ENCODE peak calls at places on chromosomes 4 and X, in nine cellular contexts. One of them, this sample, is unnamed.
A peak's percentile ranks its signal among the peaks of the same experiment; 100 is the strongest.

GRCh38 chr4:119053245-119053644 is 82.4 kb upstream of the MYOZ2 start:
- DNase-seq in CD8-positive, alpha-beta memory T cell: no peak
- DNase-seq in amniotic stem cell: no peak
- DNase-seq in stimulated activated CD8-positive, alpha-beta memory T cell treated with anti-CD3 and anti-CD28 coated beads, Interleukin-4, amount 100 ng/mL, for 48 hours: no peak
- DNase-seq in GM04503: no peak
- DNase-seq in A549: no peak
- DNase-seq in adipocyte: no peak
- DNase-seq in astrocyte of the cerebellum: no peak
- DNase-seq in right lobe of liver: no peak
- DNase-seq in this sample: no peak

GRCh38 chr4:106565727-106566126 is 197.1 kb upstream of the GIMD1 start:
- DNase-seq in astrocyte of the cerebellum: no peak
- DNase-seq in stimulated activated CD8-positive, alpha-beta memory T cell treated with anti-CD3 and anti-CD28 coated beads, Interleukin-4, amount 100 ng/mL, for 48 hours: no peak
- DNase-seq in A549: no peak
- DNase-seq in CD8-positive, alpha-beta memory T cell: no peak
- DNase-seq in GM04503: no peak
- DNase-seq in adipocyte: no peak
- DNase-seq in amniotic stem cell: no peak
- DNase-seq in right lobe of liver: no peak
- DNase-seq in this sample: no peak

GRCh38 chrX:5991393-5991792 is 237.3 kb downstream of the NLGN4X start:
- DNase-seq in GM04503: no peak
- DNase-seq in stimulated activated CD8-positive, alpha-beta memory T cell treated with anti-CD3 and anti-CD28 coated beads, Interleukin-4, amount 100 ng/mL, for 48 hours: no peak
- DNase-seq in amniotic stem cell: no peak
- DNase-seq in astrocyte of the cerebellum: no peak
- DNase-seq in right lobe of liver: no peak
- DNase-seq in CD8-positive, alpha-beta memory T cell: no peak
- DNase-seq in adipocyte: no peak
- DNase-seq in A549: no peak
- DNase-seq in this sample: no peak

GRCh38 chrX:69153060-69153730 is 12.1 kb downstream of the PJA1 start:
- DNase-seq in A549: no peak
- DNase-seq in adipocyte: no peak
- DNase-seq in right lobe of liver: no peak
- DNase-seq in stimulated activated CD8-positive, alpha-beta memory T cell treated with anti-CD3 and anti-CD28 coated beads, Interleukin-4, amount 100 ng/mL, for 48 hours: no peak
- DNase-seq in GM04503: no peak
- DNase-seq in astrocyte of the cerebellum: no peak
- DNase-seq in CD8-positive, alpha-beta memory T cell: no peak
- DNase-seq in amniotic stem cell: no peak
- DNase-seq in this sample: no peak

GRCh38 chr4:52545099-52546069 is 113.7 kb downstream of the USP46 start:
- DNase-seq in astrocyte of the cerebellum: peak; percentile 34
- DNase-seq in stimulated activated CD8-positive, alpha-beta memory T cell treated with anti-CD3 and anti-CD28 coated beads, Interleukin-4, amount 100 ng/mL, for 48 hours: peak; percentile 78
- DNase-seq in CD8-positive, alpha-beta memory T cell: peak; percentile 68
- DNase-seq in adipocyte: peak; percentile 85
- DNase-seq in GM04503: peak; percentile 18
- DNase-seq in amniotic stem cell: peak; percentile 26
- DNase-seq in right lobe of liver: peak; percentile 71
- DNase-seq in A549: peak; percentile 48
- DNase-seq in this sample: no peak

GRCh38 chrX:67544871-67545771 is 1.3 kb downstream of the AR start:
- DNase-seq in A549: peak; percentile 24
- DNase-seq in astrocyte of the cerebellum: no peak
- DNase-seq in CD8-positive, alpha-beta memory T cell: no peak
- DNase-seq in adipocyte: peak; percentile 44
- DNase-seq in amniotic stem cell: no peak
- DNase-seq in stimulated activated CD8-positive, alpha-beta memory T cell treated with anti-CD3 and anti-CD28 coated beads, Interleukin-4, amount 100 ng/mL, for 48 hours: no peak
- DNase-seq in right lobe of liver: peak; percentile 38
- DNase-seq in GM04503: no peak
- DNase-seq in this sample: no peak

GRCh38 chrX:47797084-47797483 is 39.6 kb upstream of the ZNF81 start:
- DNase-seq in amniotic stem cell: no peak
- DNase-seq in adipocyte: no peak
- DNase-seq in right lobe of liver: no peak
- DNase-seq in A549: no peak
- DNase-seq in CD8-positive, alpha-beta memory T cell: no peak
- DNase-seq in stimulated activated CD8-positive, alpha-beta memory T cell treated with anti-CD3 and anti-CD28 coated beads, Interleukin-4, amount 100 ng/mL, for 48 hours: no peak
- DNase-seq in GM04503: no peak
- DNase-seq in astrocyte of the cerebellum: no peak
- DNase-seq in this sample: no peak

GRCh38 chrX:15856580-15856979 is 2.0 kb upstream of the AP1S2 start:
- DNase-seq in adipocyte: no peak
- DNase-seq in right lobe of liver: no peak
- DNase-seq in amniotic stem cell: no peak
- DNase-seq in astrocyte of the cerebellum: no peak
- DNase-seq in A549: no peak
- DNase-seq in CD8-positive, alpha-beta memory T cell: no peak
- DNase-seq in GM04503: no peak
- DNase-seq in stimulated activated CD8-positive, alpha-beta memory T cell treated with anti-CD3 and anti-CD28 coated beads, Interleukin-4, amount 100 ng/mL, for 48 hours: no peak
- DNase-seq in this sample: no peak

GRCh38 chrX:87337267-87337666 is 180.3 kb upstream of the KLHL4 start:
- DNase-seq in adipocyte: no peak
- DNase-seq in amniotic stem cell: no peak
- DNase-seq in right lobe of liver: no peak
- DNase-seq in GM04503: no peak
- DNase-seq in CD8-positive, alpha-beta memory T cell: no peak
- DNase-seq in astrocyte of the cerebellum: no peak
- DNase-seq in stimulated activated CD8-positive, alpha-beta memory T cell treated with anti-CD3 and anti-CD28 coated beads, Interleukin-4, amount 100 ng/mL, for 48 hours: no peak
- DNase-seq in A549: no peak
- DNase-seq in this sample: no peak

GRCh38 chr4:53744446-53745160 is 153.3 kb upstream of the LNX1 start:
- DNase-seq in astrocyte of the cerebellum: no peak
- DNase-seq in A549: no peak
- DNase-seq in GM04503: no peak
- DNase-seq in stimulated activated CD8-positive, alpha-beta memory T cell treated with anti-CD3 and anti-CD28 coated beads, Interleukin-4, amount 100 ng/mL, for 48 hours: no peak
- DNase-seq in right lobe of liver: peak; percentile 21
- DNase-seq in CD8-positive, alpha-beta memory T cell: no peak
- DNase-seq in adipocyte: no peak
- DNase-seq in amniotic stem cell: no peak
- DNase-seq in this sample: no peak

GRCh38 chr4:83603130-83603529 is 67.2 kb downstream of the GPAT3 start:
- DNase-seq in amniotic stem cell: no peak
- DNase-seq in astrocyte of the cerebellum: no peak
- DNase-seq in adipocyte: peak; percentile 27
- DNase-seq in CD8-positive, alpha-beta memory T cell: no peak
- DNase-seq in stimulated activated CD8-positive, alpha-beta memory T cell treated with anti-CD3 and anti-CD28 coated beads, Interleukin-4, amount 100 ng/mL, for 48 hours: no peak
- DNase-seq in GM04503: no peak
- DNase-seq in A549: no peak
- DNase-seq in right lobe of liver: no peak
- DNase-seq in this sample: no peak

GRCh38 chr4:56261027-56261426 is 126.3 kb downstream of the AASDH start:
- DNase-seq in right lobe of liver: no peak
- DNase-seq in stimulated activated CD8-positive, alpha-beta memory T cell treated with anti-CD3 and anti-CD28 coated beads, Interleukin-4, amount 100 ng/mL, for 48 hours: peak; percentile 62
- DNase-seq in adipocyte: no peak
- DNase-seq in GM04503: no peak
- DNase-seq in A549: no peak
- DNase-seq in astrocyte of the cerebellum: no peak
- DNase-seq in amniotic stem cell: no peak
- DNase-seq in CD8-positive, alpha-beta memory T cell: no peak
- DNase-seq in this sample: no peak

GRCh38 chr4:185479507-185479971 is 8.0 kb upstream of the CCDC110 start:
- DNase-seq in amniotic stem cell: no peak
- DNase-seq in adipocyte: no peak
- DNase-seq in CD8-positive, alpha-beta memory T cell: no peak
- DNase-seq in stimulated activated CD8-positive, alpha-beta memory T cell treated with anti-CD3 and anti-CD28 coated beads, Interleukin-4, amount 100 ng/mL, for 48 hours: no peak
- DNase-seq in astrocyte of the cerebellum: no peak
- DNase-seq in A549: no peak
- DNase-seq in right lobe of liver: no peak
- DNase-seq in GM04503: no peak
- DNase-seq in this sample: no peak

GRCh38 chrX:109655802-109656201 is 30.8 kb upstream of the KCNE5 start:
- DNase-seq in adipocyte: no peak
- DNase-seq in stimulated activated CD8-positive, alpha-beta memory T cell treated with anti-CD3 and anti-CD28 coated beads, Interleukin-4, amount 100 ng/mL, for 48 hours: no peak
- DNase-seq in A549: no peak
- DNase-seq in GM04503: no peak
- DNase-seq in astrocyte of the cerebellum: no peak
- DNase-seq in CD8-positive, alpha-beta memory T cell: no peak
- DNase-seq in right lobe of liver: no peak
- DNase-seq in amniotic stem cell: no peak
- DNase-seq in this sample: no peak

GRCh38 chr4:97828646-97829045 is 314.6 kb downstream of the STPG2 start:
- DNase-seq in A549: no peak
- DNase-seq in stimulated activated CD8-positive, alpha-beta memory T cell treated with anti-CD3 and anti-CD28 coated beads, Interleukin-4, amount 100 ng/mL, for 48 hours: no peak
- DNase-seq in astrocyte of the cerebellum: no peak
- DNase-seq in amniotic stem cell: no peak
- DNase-seq in GM04503: no peak
- DNase-seq in adipocyte: no peak
- DNase-seq in CD8-positive, alpha-beta memory T cell: no peak
- DNase-seq in right lobe of liver: no peak
- DNase-seq in this sample: no peak

GRCh38 chr4:7301126-7301785 is 108.9 kb downstream of the SORCS2 start:
- DNase-seq in CD8-positive, alpha-beta memory T cell: no peak
- DNase-seq in right lobe of liver: no peak
- DNase-seq in A549: no peak
- DNase-seq in adipocyte: no peak
- DNase-seq in amniotic stem cell: no peak
- DNase-seq in astrocyte of the cerebellum: no peak
- DNase-seq in stimulated activated CD8-positive, alpha-beta memory T cell treated with anti-CD3 and anti-CD28 coated beads, Interleukin-4, amount 100 ng/mL, for 48 hours: no peak
- DNase-seq in GM04503: no peak
- DNase-seq in this sample: no peak

GRCh38 chr4:73606465-73606974 is 13.7 kb downstream of the RASSF6 start:
- DNase-seq in GM04503: no peak
- DNase-seq in CD8-positive, alpha-beta memory T cell: no peak
- DNase-seq in right lobe of liver: no peak
- DNase-seq in adipocyte: no peak
- DNase-seq in amniotic stem cell: no peak
- DNase-seq in stimulated activated CD8-positive, alpha-beta memory T cell treated with anti-CD3 and anti-CD28 coated beads, Interleukin-4, amount 100 ng/mL, for 48 hours: no peak
- DNase-seq in A549: no peak
- DNase-seq in astrocyte of the cerebellum: no peak
- DNase-seq in this sample: no peak

GRCh38 chr4:185514182-185514697 is 21.1 kb downstream of the PDLIM3 start:
- DNase-seq in stimulated activated CD8-positive, alpha-beta memory T cell treated with anti-CD3 and anti-CD28 coated beads, Interleukin-4, amount 100 ng/mL, for 48 hours: no peak
- DNase-seq in A549: no peak
- DNase-seq in GM04503: no peak
- DNase-seq in adipocyte: no peak
- DNase-seq in CD8-positive, alpha-beta memory T cell: no peak
- DNase-seq in amniotic stem cell: no peak
- DNase-seq in astrocyte of the cerebellum: no peak
- DNase-seq in right lobe of liver: no peak
- DNase-seq in this sample: no peak

GRCh38 chrX:19912-20571 is 261.1 kb upstream of the PLCXD1 start:
- DNase-seq in right lobe of liver: no peak
- DNase-seq in astrocyte of the cerebellum: no peak
- DNase-seq in CD8-positive, alpha-beta memory T cell: no peak
- DNase-seq in amniotic stem cell: no peak
- DNase-seq in A549: no peak
- DNase-seq in adipocyte: peak; percentile 41
- DNase-seq in GM04503: no peak
- DNase-seq in stimulated activated CD8-positive, alpha-beta memory T cell treated with anti-CD3 and anti-CD28 coated beads, Interleukin-4, amount 100 ng/mL, for 48 hours: no peak
- DNase-seq in this sample: no peak

GRCh38 chr4:150140774-150141400 is 62.6 kb downstream of the DCLK2 start:
- DNase-seq in stimulated activated CD8-positive, alpha-beta memory T cell treated with anti-CD3 and anti-CD28 coated beads, Interleukin-4, amount 100 ng/mL, for 48 hours: no peak
- DNase-seq in adipocyte: peak; percentile 82
- DNase-seq in A549: peak; percentile 29
- DNase-seq in amniotic stem cell: peak; percentile 39
- DNase-seq in GM04503: no peak
- DNase-seq in CD8-positive, alpha-beta memory T cell: no peak
- DNase-seq in astrocyte of the cerebellum: peak; percentile 61
- DNase-seq in right lobe of liver: no peak
- DNase-seq in this sample: no peak

GRCh38 chr4:53861856-53862610 is 202.4 kb downstream of the CHIC2 start:
- DNase-seq in stimulated activated CD8-positive, alpha-beta memory T cell treated with anti-CD3 and anti-CD28 coated beads, Interleukin-4, amount 100 ng/mL, for 48 hours: no peak
- DNase-seq in adipocyte: peak; percentile 89
- DNase-seq in A549: peak; percentile 40
- DNase-seq in astrocyte of the cerebellum: peak; percentile 88
- DNase-seq in right lobe of liver: no peak
- DNase-seq in amniotic stem cell: peak; percentile 39
- DNase-seq in GM04503: peak; percentile 83
- DNase-seq in CD8-positive, alpha-beta memory T cell: no peak
- DNase-seq in this sample: no peak

GRCh38 chr4:11428161-11428700 is 463 bp downstream of the HS3ST1 start:
- DNase-seq in A549: no peak
- DNase-seq in right lobe of liver: no peak
- DNase-seq in adipocyte: no peak
- DNase-seq in GM04503: no peak
- DNase-seq in astrocyte of the cerebellum: no peak
- DNase-seq in amniotic stem cell: no peak
- DNase-seq in stimulated activated CD8-positive, alpha-beta memory T cell treated with anti-CD3 and anti-CD28 coated beads, Interleukin-4, amount 100 ng/mL, for 48 hours: peak; percentile 23
- DNase-seq in CD8-positive, alpha-beta memory T cell: no peak
- DNase-seq in this sample: no peak

GRCh38 chr4:79865253-79865652 is 207.8 kb downstream of the ANTXR2 start:
- DNase-seq in adipocyte: peak; percentile 48
- DNase-seq in right lobe of liver: no peak
- DNase-seq in astrocyte of the cerebellum: peak; percentile 97
- DNase-seq in stimulated activated CD8-positive, alpha-beta memory T cell treated with anti-CD3 and anti-CD28 coated beads, Interleukin-4, amount 100 ng/mL, for 48 hours: no peak
- DNase-seq in amniotic stem cell: no peak
- DNase-seq in A549: no peak
- DNase-seq in GM04503: peak; percentile 16
- DNase-seq in CD8-positive, alpha-beta memory T cell: no peak
- DNase-seq in this sample: no peak

GRCh38 chr4:84470204-84470785 is 28.8 kb downstream of the NKX6-1 start:
- DNase-seq in CD8-positive, alpha-beta memory T cell: no peak
- DNase-seq in GM04503: no peak
- DNase-seq in astrocyte of the cerebellum: no peak
- DNase-seq in A549: peak; percentile 6
- DNase-seq in right lobe of liver: no peak
- DNase-seq in stimulated activated CD8-positive, alpha-beta memory T cell treated with anti-CD3 and anti-CD28 coated beads, Interleukin-4, amount 100 ng/mL, for 48 hours: no peak
- DNase-seq in amniotic stem cell: no peak
- DNase-seq in adipocyte: no peak
- DNase-seq in this sample: no peak

GRCh38 chr4:55386073-55386472 is 9.7 kb upstream of the TMEM165 start:
- DNase-seq in A549: no peak
- DNase-seq in CD8-positive, alpha-beta memory T cell: no peak
- DNase-seq in right lobe of liver: no peak
- DNase-seq in astrocyte of the cerebellum: no peak
- DNase-seq in stimulated activated CD8-positive, alpha-beta memory T cell treated with anti-CD3 and anti-CD28 coated beads, Interleukin-4, amount 100 ng/mL, for 48 hours: no peak
- DNase-seq in GM04503: no peak
- DNase-seq in adipocyte: no peak
- DNase-seq in amniotic stem cell: no peak
- DNase-seq in this sample: no peak

GRCh38 chrX:68059469-68059868 is 373.8 kb downstream of the OPHN1 start:
- DNase-seq in GM04503: no peak
- DNase-seq in stimulated activated CD8-positive, alpha-beta memory T cell treated with anti-CD3 and anti-CD28 coated beads, Interleukin-4, amount 100 ng/mL, for 48 hours: no peak
- DNase-seq in amniotic stem cell: no peak
- DNase-seq in right lobe of liver: no peak
- DNase-seq in CD8-positive, alpha-beta memory T cell: no peak
- DNase-seq in astrocyte of the cerebellum: no peak
- DNase-seq in A549: no peak
- DNase-seq in adipocyte: no peak
- DNase-seq in this sample: no peak

GRCh38 chr4:176084769-176085168 is 19.1 kb downstream of the WDR17 start:
- DNase-seq in adipocyte: no peak
- DNase-seq in GM04503: no peak
- DNase-seq in stimulated activated CD8-positive, alpha-beta memory T cell treated with anti-CD3 and anti-CD28 coated beads, Interleukin-4, amount 100 ng/mL, for 48 hours: no peak
- DNase-seq in right lobe of liver: no peak
- DNase-seq in astrocyte of the cerebellum: no peak
- DNase-seq in A549: no peak
- DNase-seq in CD8-positive, alpha-beta memory T cell: no peak
- DNase-seq in amniotic stem cell: no peak
- DNase-seq in this sample: no peak

GRCh38 chr4:174503079-174503724 is 19.1 kb downstream of the HPGD start:
- DNase-seq in adipocyte: peak; percentile 42
- DNase-seq in right lobe of liver: no peak
- DNase-seq in stimulated activated CD8-positive, alpha-beta memory T cell treated with anti-CD3 and anti-CD28 coated beads, Interleukin-4, amount 100 ng/mL, for 48 hours: no peak
- DNase-seq in astrocyte of the cerebellum: no peak
- DNase-seq in CD8-positive, alpha-beta memory T cell: no peak
- DNase-seq in GM04503: no peak
- DNase-seq in A549: no peak
- DNase-seq in amniotic stem cell: no peak
- DNase-seq in this sample: no peak

GRCh38 chr4:110793890-110794588 is 171.2 kb upstream of the PITX2 start:
- DNase-seq in GM04503: no peak
- DNase-seq in A549: no peak
- DNase-seq in amniotic stem cell: no peak
- DNase-seq in astrocyte of the cerebellum: no peak
- DNase-seq in CD8-positive, alpha-beta memory T cell: no peak
- DNase-seq in right lobe of liver: no peak
- DNase-seq in adipocyte: no peak
- DNase-seq in stimulated activated CD8-positive, alpha-beta memory T cell treated with anti-CD3 and anti-CD28 coated beads, Interleukin-4, amount 100 ng/mL, for 48 hours: no peak
- DNase-seq in this sample: no peak

GRCh38 chrX:11100281-11101035 is 10.7 kb upstream of the HCCS start:
- DNase-seq in amniotic stem cell: peak; percentile 29
- DNase-seq in stimulated activated CD8-positive, alpha-beta memory T cell treated with anti-CD3 and anti-CD28 coated beads, Interleukin-4, amount 100 ng/mL, for 48 hours: no peak
- DNase-seq in GM04503: peak; percentile 16
- DNase-seq in CD8-positive, alpha-beta memory T cell: no peak
- DNase-seq in A549: peak; percentile 73
- DNase-seq in astrocyte of the cerebellum: peak; percentile 55
- DNase-seq in adipocyte: peak; percentile 81
- DNase-seq in right lobe of liver: no peak
- DNase-seq in this sample: no peak

GRCh38 chr4:156999175-156999517 is 27.5 kb upstream of the PDGFC start:
- DNase-seq in CD8-positive, alpha-beta memory T cell: no peak
- DNase-seq in stimulated activated CD8-positive, alpha-beta memory T cell treated with anti-CD3 and anti-CD28 coated beads, Interleukin-4, amount 100 ng/mL, for 48 hours: no peak
- DNase-seq in GM04503: peak; percentile 96
- DNase-seq in adipocyte: peak; percentile 98
- DNase-seq in amniotic stem cell: peak; percentile 91
- DNase-seq in right lobe of liver: no peak
- DNase-seq in A549: peak; percentile 75
- DNase-seq in astrocyte of the cerebellum: peak; percentile 99
- DNase-seq in this sample: peak; percentile 95

This sample was measured in pulmonary artery endothelial cell.